ENCODE peak calls at places on chromosomes 2 and 18, in eight cellular contexts. J, E, C, Y, Z, F, A and M are unnamed samples.
A peak's percentile ranks its signal among the peaks of the same experiment; 100 is the strongest.

GRCh38 chr18:63994783-63995399 is 25.0 kb downstream of the SERPINB8 start:
- DNase-seq in Z (peak; percentile 56), A (no peak), J (peak; percentile 61), F (peak; percentile 52), Y (peak; percentile 14), C (no peak), E (peak; percentile 64), M (peak; percentile 48)

GRCh38 chr18:49722472-49722871 is 90.9 kb downstream of the ACAA2 start:
- DNase-seq in F (no peak), E (no peak), Z (no peak), A (no peak), J (no peak), Y (no peak), C (no peak), M (no peak)

GRCh38 chr18:25284861-25285574 is 66.9 kb downstream of the ZNF521 start:
- DNase-seq in Y (peak; percentile 18), E (no peak), J (peak; percentile 39), Z (no peak), F (no peak), C (no peak), A (no peak), M (no peak)

GRCh38 chr2:41963661-41964525 is 83.9 kb upstream of the PKDCC start:
- DNase-seq in Y (no peak), A (no peak), E (no peak), J (peak; percentile 59), C (no peak), Z (no peak), F (no peak), M (peak; percentile 45)

GRCh38 chr2:127618551-127618950 is 27.4 kb upstream of the GPR17 start:
- DNase-seq in Z (no peak), A (no peak), Y (no peak), F (no peak), C (no peak), J (no peak), E (no peak), M (no peak)

GRCh38 chr2:203673933-203674332 is 32.5 kb upstream of the CD28 start:
- DNase-seq in J (no peak), Y (no peak), A (no peak), Z (no peak), C (no peak), E (peak; percentile 34), F (peak; percentile 78), M (no peak)

GRCh38 chr2:10831387-10831985 is 18.9 kb upstream of the PDIA6 start:
- DNase-seq in Y (no peak), J (no peak), C (no peak), F (no peak), A (no peak), Z (no peak), E (no peak), M (no peak)

GRCh38 chr2:66849128-66849527 is 414.2 kb downstream of the MEIS1 start:
- DNase-seq in F (no peak), J (no peak), Y (no peak), Z (no peak), E (no peak), C (no peak), A (no peak), M (no peak)

GRCh38 chr18:44130365-44130942 is 550.2 kb upstream of the SETBP1 start:
- DNase-seq in Z (peak; percentile 57), E (peak; percentile 23), J (peak; percentile 75), Y (no peak), F (peak; percentile 61), C (no peak), A (no peak), M (peak; percentile 50)

GRCh38 chr2:62920070-62920469 is 130.6 kb upstream of the OTX1 start:
- DNase-seq in F (peak; percentile 21), Y (no peak), C (no peak), J (no peak), Z (no peak), E (no peak), A (no peak), M (no peak)

GRCh38 chr2:15555839-15556238 is 5.3 kb downstream of the NBAS start:
- DNase-seq in J (no peak), F (no peak), Z (no peak), Y (no peak), C (no peak), E (no peak), A (no peak), M (no peak)

GRCh38 chr2:149363953-149364352 is 33.6 kb downstream of the LYPD6 start:
- DNase-seq in A (no peak), Z (no peak), F (no peak), Y (no peak), E (no peak), J (peak; percentile 45), C (no peak), M (no peak)

GRCh38 chr2:177429688-177430325 is 37.2 kb downstream of the AGPS start:
- DNase-seq in Z (peak; percentile 93), F (peak; percentile 53), Y (peak; percentile 63), C (no peak), E (no peak), J (no peak), A (no peak), M (peak; percentile 94)

GRCh38 chr2:128646091-128646490 is 327.4 kb upstream of the HS6ST1 start:
- DNase-seq in J (no peak), A (no peak), Y (no peak), Z (no peak), E (no peak), F (no peak), C (no peak), M (no peak)

GRCh38 chr18:58896268-58896667 is 31.6 kb downstream of the ZNF532 start:
- DNase-seq in Y (no peak), F (no peak), A (no peak), J (no peak), C (no peak), Z (no peak), E (peak; percentile 37), M (no peak)

GRCh38 chr2:188725981-188726380 is 248.2 kb upstream of the COL3A1 start:
- DNase-seq in E (no peak), Z (no peak), Y (no peak), F (peak; percentile 35), A (no peak), J (no peak), C (no peak), M (peak; percentile 14)

GRCh38 chr2:230941202-230942180 is 16.4 kb upstream of the GPR55 start:
- DNase-seq in Z (no peak), A (no peak), F (no peak), E (no peak), J (no peak), C (no peak), Y (no peak), M (no peak)

GRCh38 chr2:212170382-212170781 is 368.2 kb downstream of the ERBB4 start:
- DNase-seq in A (no peak), E (no peak), Y (no peak), J (no peak), C (no peak), F (no peak), Z (no peak), M (no peak)

GRCh38 chr2:3475771-3476170 is 43.6 kb downstream of the ADI1 start:
- DNase-seq in Y (no peak), C (peak; percentile 71), Z (no peak), A (no peak), F (no peak), E (no peak), J (no peak), M (no peak)

GRCh38 chr2:240391111-240392051 is 44.1 kb upstream of the GPC1 start:
- DNase-seq in J (no peak), F (no peak), E (no peak), Y (no peak), A (no peak), C (peak; percentile 66), Z (no peak), M (no peak)

GRCh38 chr2:10141736-10142639 is 19.4 kb downstream of the RRM2 start:
- DNase-seq in F (peak; percentile 28), J (peak; percentile 60), C (peak; percentile 82), E (peak; percentile 45), Y (no peak), Z (no peak), A (no peak), M (no peak)

GRCh38 chr18:49728542-49728941 is 84.8 kb downstream of the ACAA2 start:
- DNase-seq in J (peak; percentile 66), A (no peak), Z (peak; percentile 47), F (peak; percentile 74), E (peak; percentile 67), Y (no peak), C (no peak), M (peak; percentile 26)

GRCh38 chr2:8123464-8123863 is 558.4 kb upstream of the ID2 start:
- DNase-seq in J (no peak), A (no peak), F (no peak), E (no peak), Y (no peak), C (no peak), Z (no peak), M (no peak)

GRCh38 chr2:157789933-157790511 is 86.1 kb downstream of the ACVR1 start:
- DNase-seq in J (peak; percentile 58), C (no peak), F (no peak), A (no peak), Y (no peak), Z (no peak), E (no peak), M (peak; percentile 83)

GRCh38 chr18:75660932-75661331 is 233.4 kb upstream of the SMIM21 start:
- DNase-seq in J (no peak), E (no peak), C (no peak), A (no peak), Z (no peak), Y (no peak), F (no peak), M (no peak)

GRCh38 chr2:137525644-137526190 is 438.6 kb upstream of the HNMT start:
- DNase-seq in Y (no peak), C (no peak), E (no peak), J (no peak), F (no peak), A (no peak), Z (no peak), M (peak; percentile 1)

GRCh38 chr2:182283512-182283911 is 143.3 kb downstream of the PDE1A start:
- DNase-seq in Z (no peak), J (no peak), F (no peak), Y (no peak), A (no peak), C (no peak), E (no peak), M (peak; percentile 44)